ENCODE peak calls at places on chromosomes 5 and 9, in seven cellular contexts. H is posterior cingulate gyrus, K is cardiac muscle cell, N is foreskin fibroblast, O is EH, Y is endothelial cell of umbilical vein, C is D341Med. Z is an unnamed sample.

GRCh38 chr9:86185872-86186271 is 73.6 kb downstream of the C9orf153 start:
- DNase-seq in H (no peak), K (no peak), N (no peak), O (peak), Y (no peak), C (no peak), Z (peak)

GRCh38 chr9:23492126-23493002 is 333.7 kb downstream of the ELAVL2 start:
- DNase-seq in H (no peak), K (peak), N (no peak), O (no peak), Y (peak), C (peak), Z (no peak)

GRCh38 chr9:79357620-79358019 is 214.1 kb upstream of the TLE4 start:
- DNase-seq in H (no peak), K (no peak), N (no peak), O (no peak), Y (no peak), C (no peak), Z (no peak)

GRCh38 chr5:68243681-68244080 is 28.1 kb downstream of the PIK3R1 start:
- DNase-seq in H (no peak), K (no peak), N (no peak), O (no peak), Y (no peak), C (no peak), Z (no peak)

GRCh38 chr9:81613002-81613750 is 76.2 kb downstream of the TLE1 start:
- DNase-seq in H (peak), K (peak), N (peak), O (peak), Y (peak), C (peak), Z (no peak)

GRCh38 chr9:91044354-91044753 is 242.7 kb downstream of the SYK start:
- DNase-seq in H (no peak), K (no peak), N (no peak), O (no peak), Y (no peak), C (no peak), Z (no peak)

GRCh38 chr5:54063817-54064216 is 246.6 kb downstream of the ARL15 start:
- DNase-seq in H (no peak), K (peak), N (peak), O (peak), Y (no peak), C (no peak), Z (no peak)

GRCh38 chr5:18465833-18466681 is 831.8 kb downstream of the TAF11L14 start:
- DNase-seq in H (peak), K (peak), N (no peak), O (peak), Y (peak), C (peak), Z (peak)

GRCh38 chr5:160441352-160441781 is 19.7 kb downstream of the PTTG1 start:
- DNase-seq in H (no peak), K (no peak), N (no peak), O (no peak), Y (no peak), C (no peak), Z (no peak)

GRCh38 chr9:87109851-87110250 is 162.5 kb upstream of the GAS1 start:
- DNase-seq in H (no peak), K (peak), N (peak), O (peak), Y (no peak), C (no peak), Z (no peak)

GRCh38 chr9:15246688-15247087 is 60.3 kb downstream of the TTC39B start:
- DNase-seq in H (no peak), K (no peak), N (no peak), O (no peak), Y (peak), C (no peak), Z (peak)

GRCh38 chr5:141192110-141192725 is at the start of gene PCDHB10:
- DNase-seq in H (peak), K (peak), N (peak), O (peak), Y (peak), C (no peak), Z (peak)

Z was measured in MG63.